ENCODE peak calls at places on chromosome 6, in six cellular contexts. H is A549, N is K562, O is upper lobe of left lung, I is HepG2, U is GM12878. C is an unnamed sample.

GRCh38 chr6:144954241-144954556 is 669.1 kb downstream of the UTRN start:
- ATAC-seq in U (no peak), N (no peak), H (no peak), I (no peak), O (no peak), C (no peak)

GRCh38 chr6:169445661-169446581 is 192.3 kb upstream of the THBS2 start:
- ATAC-seq in H (no peak), I (peak; percentile 56), U (no peak), N (no peak), O (peak; percentile 74), C (no peak)

GRCh38 chr6:128351255-128351514 is 169.2 kb downstream of the PTPRK start:
- ATAC-seq in N (no peak), O (no peak), I (no peak), H (no peak), U (no peak), C (no peak)

GRCh38 chr6:154916857-154917256 is 78.3 kb upstream of the TIAM2 start:
- ATAC-seq in I (no peak), N (no peak), U (peak; percentile 32), H (no peak), O (no peak), C (no peak)

GRCh38 chr6:6942826-6943225 is 164.9 kb upstream of the RREB1 start:
- ATAC-seq in H (no peak), O (peak; percentile 78), I (no peak), N (peak; percentile 56), U (peak; percentile 91), C (peak; percentile 39)

GRCh38 chr6:131999545-132000146 is 48.5 kb upstream of the CCN2 start:
- ATAC-seq in I (no peak), H (no peak), U (no peak), O (no peak), N (no peak), C (no peak)

GRCh38 chr6:170370413-170370812 is 63.9 kb downstream of the FAM120B start:
- ATAC-seq in I (no peak), H (no peak), N (peak; percentile 53), U (peak; percentile 59), O (no peak), C (no peak)

GRCh38 chr6:30163918-30164654 is 740 bp downstream of the TRIM15 start:
- ATAC-seq in I (peak; percentile 24), H (no peak), O (peak; percentile 17), N (no peak), U (no peak), C (no peak)

GRCh38 chr6:142138876-142139275 is 6.2 kb downstream of the GJE1 start:
- ATAC-seq in I (peak; percentile 45), H (no peak), O (no peak), N (no peak), U (no peak), C (no peak)

GRCh38 chr6:142966294-142966693 is 21.3 kb upstream of the HIVEP2 start:
- ATAC-seq in U (peak; percentile 77), N (no peak), O (no peak), I (no peak), H (no peak), C (no peak)

GRCh38 chr6:109483744-109484075 is 691 bp upstream of the ZBTB24 start:
- ATAC-seq in N (no peak), I (no peak), U (no peak), O (no peak), H (no peak), C (peak; percentile 6)

GRCh38 chr6:90175627-90176538 is 120.8 kb downstream of the BACH2 start:
- ATAC-seq in I (no peak), O (peak; percentile 49), N (peak; percentile 42), H (no peak), U (no peak), C (no peak)

GRCh38 chr6:43013843-43014433 is at the start of the genes KLHDC3 and MEA1:
- ATAC-seq in I (peak; percentile 94), N (peak; percentile 95), H (peak; percentile 94), O (peak; percentile 98), U (peak; percentile 96), C (peak; percentile 99)

GRCh38 chr6:134453792-134454510 is 136.0 kb upstream of the SGK1 start:
- ATAC-seq in I (no peak), U (no peak), N (no peak), O (no peak), H (no peak), C (no peak)

GRCh38 chr6:80003841-80004198 is 629 bp upstream of the TTK start:
- ATAC-seq in H (peak; percentile 6), I (peak; percentile 46), U (peak; percentile 34), O (no peak), N (no peak), C (no peak)

DNA sequence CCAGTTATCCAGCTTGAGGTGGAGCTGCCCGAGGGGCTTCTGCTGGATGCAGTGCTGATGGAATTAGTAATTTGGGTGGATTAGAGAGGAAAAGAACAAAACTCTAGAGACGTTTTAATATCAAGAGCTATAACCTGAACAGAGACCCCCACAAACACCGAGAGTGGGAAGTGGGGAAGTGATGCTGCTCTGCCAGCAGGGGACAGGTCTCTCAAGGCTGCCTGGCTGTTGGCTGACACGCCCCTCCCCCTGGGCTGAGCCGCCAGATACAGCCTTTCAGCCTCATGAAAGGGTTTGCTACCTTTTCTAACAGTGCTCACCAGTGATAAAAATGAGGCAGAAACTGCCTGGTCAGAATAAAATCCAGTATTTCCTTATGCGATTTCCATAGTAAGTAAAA is 9.6 kb downstream of the LEMD2 start:
- ATAC-seq in I (peak; percentile 46), O (no peak), N (peak; percentile 74), H (no peak), U (no peak), C (no peak)
- TF ChIP-seq CTCF in I (peak; percentile 11), O (no peak), N (peak; percentile 44), H (no peak), U (no peak), C (no peak)

GRCh38 chr6:121876721-121877120 is 441.3 kb downstream of the GJA1 start:
- ATAC-seq in H (no peak), U (no peak), I (no peak), O (no peak), N (no peak), C (no peak)
- TF ChIP-seq EP300 in H (no peak), U (no peak), I (no peak), O (no peak), N (no peak), C (no peak)

GRCh38 chr6:57177545-57178225 is 5.6 kb downstream of the BAG2 start:
- ATAC-seq in U (no peak), N (no peak), H (no peak), I (no peak), O (no peak), C (peak; percentile 83)
- H3K27ac ChIP-seq in U (no peak overlapping the region), N (no peak overlapping the region), H (no peak overlapping the region), I (no peak overlapping the region), O (no peak overlapping the region), C (peak overlapping the region; percentile 98)

DNA sequence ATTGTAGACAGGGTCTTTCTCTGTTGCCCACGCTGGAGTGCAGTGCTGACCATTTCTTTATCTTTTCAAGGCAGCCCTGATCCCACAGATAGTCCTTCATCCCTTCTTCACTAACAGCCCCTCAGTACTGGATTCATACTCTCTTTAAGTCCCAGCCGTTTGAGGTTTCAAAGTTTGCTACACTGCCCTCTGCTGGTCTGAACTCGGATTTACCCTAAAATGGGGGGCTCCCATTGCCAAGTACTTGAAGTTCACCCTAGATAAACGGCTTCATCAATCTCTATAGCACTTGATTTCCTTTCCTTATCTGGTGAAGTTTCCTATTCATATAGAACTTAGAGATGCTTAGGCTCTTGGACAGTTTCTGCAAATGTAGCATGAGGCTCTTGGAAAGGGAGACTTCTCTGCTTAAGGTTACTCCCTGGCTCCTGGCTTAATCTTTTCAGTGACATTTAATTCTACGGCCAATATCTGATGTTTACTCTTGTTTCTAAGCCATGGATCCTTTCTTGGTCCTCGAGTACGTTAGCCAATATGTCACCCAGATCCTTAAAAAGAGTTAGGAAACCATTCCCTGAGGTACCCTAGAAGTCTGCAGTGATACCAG is 21.4 kb upstream of the PREP start:
- ATAC-seq in H (peak; percentile 24), O (peak; percentile 64), I (peak; percentile 63), N (peak; percentile 95), U (peak; percentile 96), C (no peak)
- TF ChIP-seq CTCF in H (peak; percentile 38), O (peak; percentile 64), I (peak; percentile 73), N (peak; percentile 56), U (peak; percentile 70), C (peak; percentile 69)

C was measured in gastroesophageal sphincter.